ENCODE peak calls at places on chromosomes 1 and 21, in eight cellular contexts. Y is B cell, C is RWPE1, I is astrocyte of the spinal cord, X is foreskin keratinocyte, Q is activated B cell treated with CpG ODN at 0.5 μM for 24 hours, J is cardiac fibroblast, S is A549. W is an unnamed sample.

GRCh38 chr1:217457016-217457415 is 173.9 kb downstream of the GPATCH2 start:
- DNase-seq in Y (no peak), C (no peak), I (no peak), X (peak; percentile 14), Q (no peak), J (no peak), S (no peak), W (no peak)

GRCh38 chr1:228325267-228325666 is 81.4 kb downstream of the TRIM11 start:
- DNase-seq in Y (no peak), C (no peak), I (no peak), X (no peak), Q (no peak), J (no peak), S (no peak), W (no peak)

GRCh38 chr1:29439615-29440014 is 203.3 kb downstream of the PTPRU start:
- DNase-seq in Y (no peak), C (no peak), I (no peak), X (no peak), Q (no peak), J (no peak), S (no peak), W (no peak)

GRCh38 chr1:58317086-58317485 is 229.4 kb downstream of the OMA1 start:
- DNase-seq in Y (no peak), C (no peak), I (no peak), X (no peak), Q (no peak), J (no peak), S (no peak), W (no peak)

GRCh38 chr1:117162806-117163205 is 41.3 kb upstream of the TRIM45 start:
- DNase-seq in Y (no peak), C (no peak), I (no peak), X (no peak), Q (no peak), J (no peak), S (no peak), W (no peak)

GRCh38 chr1:181251001-181251712 is 162.7 kb downstream of the IER5 start:
- DNase-seq in Y (no peak), C (peak; percentile 83), I (peak; percentile 75), X (peak; percentile 88), Q (no peak), J (peak; percentile 66), S (peak; percentile 13), W (no peak)

GRCh38 chr1:186310307-186310706 is 64.7 kb downstream of the TPR start:
- DNase-seq in Y (no peak), C (no peak), I (no peak), X (no peak), Q (no peak), J (no peak), S (no peak), W (no peak)

GRCh38 chr1:228500901-228501871 is 14.0 kb downstream of the RNF187 start:
- DNase-seq in Y (peak; percentile 86), C (peak; percentile 75), I (peak; percentile 83), X (peak; percentile 57), Q (peak; percentile 72), J (peak; percentile 92), S (peak; percentile 80), W (peak; percentile 79)

GRCh38 chr1:8348777-8349472 is 31.0 kb downstream of the SLC45A1 start:
- DNase-seq in Y (peak; percentile 56), C (peak; percentile 74), I (peak; percentile 58), X (no peak), Q (peak; percentile 64), J (peak; percentile 61), S (peak; percentile 56), W (peak; percentile 63)

GRCh38 chr1:109980324-109981127 is 4.0 kb upstream of the AHCYL1 start:
- DNase-seq in Y (no peak), C (peak; percentile 66), I (no peak), X (no peak), Q (no peak), J (no peak), S (peak; percentile 59), W (no peak)

GRCh38 chr1:90732136-90732535 is 15.0 kb upstream of the BARHL2 start:
- DNase-seq in Y (no peak), C (no peak), I (no peak), X (no peak), Q (no peak), J (no peak), S (no peak), W (no peak)

GRCh38 chr1:204945565-204945977 is 74.9 kb downstream of the NFASC start:
- DNase-seq in Y (no peak), C (no peak), I (no peak), X (no peak), Q (no peak), J (no peak), S (no peak), W (no peak)

GRCh38 chr1:27076803-27077202 is 64.2 kb upstream of the TENT5B start:
- DNase-seq in Y (no peak), C (no peak), I (no peak), X (no peak), Q (no peak), J (no peak), S (no peak), W (no peak)

GRCh38 chr1:69221492-69221990 is 346.2 kb upstream of the LRRC7 start:
- DNase-seq in Y (no peak), C (peak; percentile 1), I (no peak), X (no peak), Q (no peak), J (no peak), S (no peak), W (no peak)

GRCh38 chr21:33441489-33442477 is 38.0 kb downstream of the TMEM50B start:
- DNase-seq in Y (peak; percentile 86), C (peak; percentile 73), I (peak; percentile 75), X (peak; percentile 89), Q (peak; percentile 61), J (peak; percentile 96), S (peak; percentile 20), W (no peak)

GRCh38 chr1:202952818-202953217 is 5.3 kb downstream of the ADIPOR1 start:
- DNase-seq in Y (no peak), C (peak; percentile 92), I (peak; percentile 56), X (peak; percentile 86), Q (no peak), J (peak; percentile 95), S (no peak), W (peak; percentile 93)

GRCh38 chr21:45998276-45998701 is 16.7 kb downstream of the COL6A1 start:
- DNase-seq in Y (no peak), C (no peak), I (no peak), X (no peak), Q (no peak), J (no peak), S (no peak), W (peak; percentile 34)

GRCh38 chr1:54474500-54475235 is 68.5 kb upstream of the SSBP3 start:
- DNase-seq in Y (no peak), C (no peak), I (no peak), X (no peak), Q (no peak), J (no peak), S (no peak), W (no peak)

GRCh38 chr1:233182587-233182986 is 112.9 kb downstream of the PCNX2 start:
- DNase-seq in Y (no peak), C (no peak), I (no peak), X (no peak), Q (no peak), J (no peak), S (no peak), W (no peak)
- TF ChIP-seq CTCF in Y (no peak), C (no peak), I (no peak), X (no peak), Q (no peak), J (no peak), S (no peak), W (no peak)

DNA sequence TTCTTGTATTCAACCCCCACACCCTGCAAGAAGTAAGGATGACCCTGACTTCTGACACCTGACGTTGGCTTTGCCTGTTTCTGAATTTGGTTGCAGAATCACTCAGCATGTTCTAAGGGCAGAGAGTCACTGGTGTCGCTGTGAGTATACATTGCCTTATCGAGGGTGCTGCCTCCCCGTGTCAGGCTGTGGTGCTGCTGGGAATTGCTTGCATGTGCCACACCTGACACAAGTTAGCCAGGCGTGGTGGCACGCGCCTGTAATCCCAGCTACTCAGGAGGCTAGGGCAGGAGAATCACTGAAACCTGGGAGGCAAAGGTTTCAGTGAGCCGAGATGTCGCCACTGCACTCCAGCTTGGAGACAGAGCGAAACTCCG is 45.9 kb downstream of the WDR4 start:
- DNase-seq in Y (no peak), C (no peak), I (no peak), X (no peak), Q (no peak), J (no peak), S (peak; percentile 38), W (no peak)
- TF ChIP-seq CTCF in Y (no peak), C (no peak), I (peak; percentile 17), X (peak; percentile 48), Q (no peak), J (no peak), S (peak; percentile 23), W (no peak)

GRCh38 chr1:178776553-178776952 is 51.5 kb downstream of the RALGPS2 start:
- DNase-seq in Y (no peak), C (no peak), I (no peak), X (no peak), Q (no peak), J (no peak), S (no peak), W (no peak)

GRCh38 chr1:178768423-178768822 is 43.4 kb downstream of the RALGPS2 start:
- DNase-seq in Y (no peak), C (no peak), I (peak; percentile 22), X (no peak), Q (no peak), J (peak; percentile 63), S (no peak), W (no peak)

GRCh38 chr1:178772952-178773351 is 47.9 kb downstream of the RALGPS2 start:
- DNase-seq in Y (no peak), C (no peak), I (no peak), X (no peak), Q (no peak), J (no peak), S (no peak), W (no peak)

DNA sequence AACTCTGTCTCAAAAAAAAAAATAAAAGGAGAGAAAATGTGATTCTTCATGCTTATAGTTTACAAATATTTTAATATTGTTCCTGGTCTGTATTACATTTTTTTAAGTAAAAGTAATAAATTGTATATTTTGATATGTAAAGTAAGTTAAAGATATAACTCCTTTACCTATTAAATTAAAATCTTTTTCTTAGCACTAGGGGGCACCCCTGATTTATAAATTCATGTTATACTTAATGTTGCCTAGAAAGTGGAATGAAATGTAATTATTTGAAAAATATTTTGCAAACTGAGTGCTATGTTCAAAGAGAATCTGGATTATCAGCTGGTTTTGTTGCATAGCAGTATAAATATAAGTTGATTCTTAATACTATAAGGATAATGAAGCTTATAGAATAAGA is 49.2 kb downstream of the RALGPS2 start:
- DNase-seq in Y (no peak), C (peak; percentile 7), I (peak; percentile 62), X (no peak), Q (no peak), J (peak; percentile 67), S (no peak), W (no peak)
- TF ChIP-seq CTCF in Y (peak; percentile 51), C (peak; percentile 43), I (peak; percentile 22), X (peak; percentile 64), Q (no peak), J (peak; percentile 17), S (peak; percentile 51), W (no peak)

DNA sequence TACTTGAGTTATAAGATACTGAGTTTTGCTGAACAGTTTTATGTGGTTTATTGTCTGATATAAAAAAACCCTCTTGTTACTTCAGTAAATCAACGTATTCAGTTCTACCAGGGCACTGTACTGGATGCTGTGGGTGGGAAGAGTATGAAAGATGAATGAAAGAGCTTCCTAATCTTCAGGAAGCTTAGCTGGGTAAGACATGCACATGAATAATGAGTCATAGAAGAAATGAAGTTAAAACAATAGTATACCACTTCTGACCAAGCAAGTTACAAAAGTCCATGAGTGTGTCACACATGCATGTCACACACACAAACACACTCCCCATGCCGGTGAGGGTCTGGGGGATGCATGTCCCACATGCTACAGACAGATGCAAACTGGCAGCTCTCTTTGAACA is 105.9 kb downstream of the SIPA1L2 start:
- DNase-seq in Y (no peak), C (no peak), I (no peak), X (no peak), Q (no peak), J (peak; percentile 50), S (no peak), W (no peak)
- TF ChIP-seq CTCF in Y (no peak), C (no peak), I (no peak), X (no peak), Q (no peak), J (no peak), S (no peak), W (no peak)